ENCODE peak calls at places on chromosomes 7 and 10, in eight cellular contexts. D is BE2C; J is left ventricle myocardium inferior; U is adipocyte; K is IMR-90; R is transverse colon; O is naive thymus-derived CD4-positive, alpha-beta T cell; W is K562. V is an unnamed sample. For H3K9me3 and H3K4me1, the result is how much of the 10 kb centered on the place peaks cover.

GRCh38 chr7:64849250-64849923 is 53.7 kb upstream of the ZNF273 start:
- DNase-seq in D (peak), J (no peak), U (peak), K (peak), R (no peak), O (no peak), W (peak), V (peak)

GRCh38 chr7:5422324-5423271 is 1.0 kb downstream of the TNRC18 start:
- DNase-seq in D (no peak), J (peak), U (peak), K (peak), R (no peak), O (no peak), W (peak), V (peak)

GRCh38 chr10:72834183-72834825 is 59.2 kb upstream of the OIT3 start:
- DNase-seq in D (peak), J (no peak), U (peak), K (peak), R (no peak), O (peak), W (peak), V (peak)

GRCh38 chr10:95308389-95309302 is 17.8 kb upstream of the PDLIM1 start:
- DNase-seq in D (no peak), J (peak), U (peak), K (peak), R (peak), O (no peak), W (peak), V (peak)

GRCh38 chr10:129963831-129964501 is at the start of gene EBF3:
- DNase-seq in D (peak), J (peak), U (peak), K (peak), R (peak), O (peak), W (peak), V (peak)

GRCh38 chr10:77104459-77104980 is 533.1 kb downstream of the KCNMA1 start:
- DNase-seq in D (peak), J (peak), U (peak), K (peak), R (peak), O (no peak), W (no peak), V (no peak)

GRCh38 chr7:148729984-148730733 is 31.5 kb downstream of the CUL1 start:
- DNase-seq in D (no peak), J (no peak), U (peak), K (peak), R (no peak), O (no peak), W (no peak), V (no peak)

GRCh38 chr10:108783897-108784296 is 1139.4 kb downstream of the XPNPEP1 start:
- DNase-seq in D (peak), J (no peak), U (peak), K (peak), R (no peak), O (no peak), W (peak), V (peak)

GRCh38 chr7:73909051-73909941 is 48.3 kb downstream of the TMEM270 start:
- DNase-seq in D (no peak), J (no peak), U (no peak), K (no peak), R (no peak), O (no peak), W (peak), V (no peak)

GRCh38 chr7:37480642-37481041 is 32.0 kb upstream of the ELMO1 start:
- DNase-seq in D (no peak), J (no peak), U (no peak), K (no peak), R (no peak), O (no peak), W (no peak), V (no peak)

GRCh38 chr7:25946181-25946580 is 205.8 kb upstream of the NFE2L3 start:
- DNase-seq in D (no peak), J (no peak), U (no peak), K (no peak), R (no peak), O (no peak), W (no peak), V (peak)

GRCh38 chr10:47374611-47375536 is 9.2 kb downstream of the ZNF488 start:
- DNase-seq in D (no peak), J (no peak), U (peak), K (peak), R (no peak), O (no peak), W (no peak), V (no peak)

GRCh38 chr10:48981310-48981907 is 41.8 kb upstream of the LRRC18 start:
- DNase-seq in D (peak), J (peak), U (peak), K (peak), R (peak), O (no peak), W (peak), V (peak)

GRCh38 chr7:50632561-50633413 is 67.6 kb upstream of the DDC start:
- DNase-seq in D (peak), J (no peak), U (peak), K (peak), R (peak), O (peak), W (peak), V (peak)

GRCh38 chr10:93336110-93336509 is 146.0 kb downstream of the MYOF start:
- DNase-seq in D (no peak), J (no peak), U (no peak), K (no peak), R (no peak), O (no peak), W (no peak), V (no peak)

GRCh38 chr7:25186436-25186835 is 41.9 kb downstream of the NPVF start:
- DNase-seq in D (no peak), J (no peak), U (no peak), K (no peak), R (no peak), O (no peak), W (no peak), V (no peak)

GRCh38 chr7:133020501-133020900 is 61.4 kb downstream of the CHCHD3 start:
- DNase-seq in D (no peak), J (no peak), U (no peak), K (no peak), R (no peak), O (no peak), W (no peak), V (no peak)

GRCh38 chr10:75696536-75696935 is 265.1 kb downstream of the LRMDA start:
- DNase-seq in D (no peak), J (no peak), U (no peak), K (no peak), R (no peak), O (no peak), W (no peak), V (no peak)

DNA sequence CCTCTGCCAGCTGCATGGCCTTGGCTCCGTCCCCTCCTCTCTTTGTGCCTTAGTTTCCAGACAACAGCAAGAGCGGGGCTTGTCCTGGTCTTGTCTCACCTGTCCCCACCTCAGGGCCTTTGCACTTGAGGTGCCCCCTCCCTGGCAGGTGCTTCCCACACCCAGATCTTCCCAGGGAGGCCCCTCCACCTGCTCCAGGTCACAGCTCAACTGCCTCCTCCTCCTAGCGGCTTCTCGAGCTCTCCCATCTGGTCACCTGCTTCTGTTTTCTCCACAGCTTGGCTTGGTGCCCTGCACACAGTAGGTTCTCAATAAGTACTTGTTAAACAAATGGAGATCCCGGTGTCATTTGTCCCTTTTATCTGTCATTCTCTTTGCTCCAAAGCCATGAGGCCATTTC is 64.3 kb upstream of the ZNF716 start:
- DNase-seq in D (no peak), J (no peak), U (no peak), K (no peak), R (no peak), O (no peak), W (no peak), V (no peak)
- H3K9me3 ChIP-seq in D (under half), J (under half), U (under half), K (under half), R (under half), O (under half), W (under half), V (under half)

GRCh38 chr10:15267496-15267895 is 99.0 kb upstream of the NMT2 start:
- DNase-seq in D (no peak), J (no peak), U (no peak), K (no peak), R (no peak), O (no peak), W (no peak), V (no peak)
- H3K4me1 ChIP-seq in D (under half), J (under half), U (under half), K (under half), R (under half), O (under half), W (under half), V (under half)

GRCh38 chr7:14336256-14336655 is 346.8 kb upstream of the ETV1 start:
- DNase-seq in D (no peak), J (no peak), U (no peak), K (peak), R (no peak), O (no peak), W (no peak), V (no peak)

DNA sequence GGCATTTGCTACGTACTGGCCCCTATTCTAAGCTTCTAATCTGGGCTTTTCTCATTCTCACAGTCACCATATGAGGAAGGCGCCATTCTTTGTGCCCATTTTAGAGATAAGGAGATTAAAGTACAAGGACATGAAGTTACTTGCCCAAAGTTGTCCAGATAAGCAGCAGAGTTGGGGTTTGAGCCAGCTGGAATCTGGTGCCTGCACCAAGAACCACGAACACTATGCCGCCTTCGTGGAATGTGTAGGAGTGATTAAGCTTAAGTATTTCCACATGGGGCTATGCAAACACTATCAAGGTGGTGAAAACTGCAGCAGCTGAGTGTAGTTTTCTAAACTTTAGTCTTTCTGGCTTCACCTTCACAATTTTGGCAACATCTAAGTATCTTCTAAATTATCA is 342.7 kb upstream of the ETV1 start:
- DNase-seq in D (no peak), J (peak), U (peak), K (peak), R (no peak), O (no peak), W (no peak), V (peak)
- H3K9me3 ChIP-seq in D (under half), J (under half), U (under half), K (under half), R (under half), O (under half), W (under half), V (under half)

DNA sequence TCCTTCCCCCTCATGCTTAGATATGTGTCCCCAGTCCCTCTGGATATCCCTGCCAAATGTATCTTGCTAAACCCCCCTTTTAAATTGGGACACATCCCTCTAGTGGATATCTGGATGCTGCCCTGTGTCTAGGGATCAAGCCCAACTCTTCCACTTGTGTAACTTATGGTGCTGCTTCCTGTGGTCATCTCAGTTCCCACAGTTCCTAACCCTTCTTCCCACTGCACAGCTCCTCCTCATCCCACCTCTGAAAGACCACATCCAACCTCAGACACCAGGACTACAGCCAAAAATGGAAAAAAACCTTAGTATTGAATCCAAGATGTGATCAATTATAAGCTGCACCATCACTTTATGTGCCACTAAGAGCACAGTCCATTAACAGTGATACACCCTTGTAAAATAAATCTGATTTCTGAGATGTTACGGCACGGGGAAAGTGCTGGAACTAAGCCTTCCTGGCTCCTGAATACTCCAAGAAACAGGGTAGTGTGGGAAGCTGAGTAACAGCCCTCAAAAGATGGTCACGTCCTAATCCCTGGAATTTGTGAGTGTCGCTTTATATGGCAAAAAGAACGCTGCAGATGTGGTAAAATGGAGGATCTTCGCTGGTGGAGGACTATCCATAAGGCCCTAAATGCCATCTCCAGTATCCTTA is 13.7 kb downstream of the ESYT2 start:
- DNase-seq in D (no peak), J (no peak), U (no peak), K (no peak), R (no peak), O (no peak), W (no peak), V (no peak)
- H3K4me1 ChIP-seq in D (under half), J (half or more), U (half or more), K (under half), R (under half), O (half or more), W (half or more), V (under half)

DNA sequence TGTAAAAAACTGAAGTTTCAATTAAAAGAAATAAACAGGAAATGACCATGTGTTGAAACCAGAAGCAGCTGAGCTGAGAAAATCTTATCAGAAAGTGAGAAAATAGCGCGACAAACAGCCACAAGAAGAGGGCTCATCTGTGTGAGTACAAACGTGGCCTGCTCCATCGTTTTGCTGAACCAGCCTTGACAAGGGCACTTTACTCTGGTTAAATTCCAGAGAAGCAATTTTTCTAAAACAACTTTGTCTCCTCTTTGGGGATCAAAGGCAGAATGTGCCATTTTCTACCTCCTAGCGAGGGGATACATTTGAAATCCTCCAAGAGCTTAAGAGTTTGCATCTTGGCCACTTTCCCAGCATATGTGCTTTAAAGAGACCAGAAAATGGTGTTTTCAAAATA is 51.3 kb upstream of the VIPR2 start:
- DNase-seq in D (no peak), J (no peak), U (no peak), K (no peak), R (no peak), O (no peak), W (no peak), V (no peak)
- H3K9me3 ChIP-seq in D (under half), J (under half), U (under half), K (under half), R (under half), O (under half), W (under half), V (under half)

GRCh38 chr10:30505543-30506298 is 71.7 kb downstream of the MAP3K8 start:
- DNase-seq in D (no peak), J (no peak), U (no peak), K (no peak), R (no peak), O (no peak), W (no peak), V (no peak)
- H3K4me1 ChIP-seq in D (under half), J (under half), U (under half), K (under half), R (under half), O (under half), W (under half), V (under half)

GRCh38 chr7:90771281-90771680 is 175.2 kb downstream of the CDK14 start:
- DNase-seq in D (no peak), J (no peak), U (peak), K (peak), R (no peak), O (no peak), W (no peak), V (no peak)
- H3K9me3 ChIP-seq in D (under half), J (under half), U (under half), K (under half), R (under half), O (under half), W (under half), V (under half)

GRCh38 chr10:97567891-97568290 is 4.7 kb upstream of the ANKRD2 start:
- DNase-seq in D (no peak), J (no peak), U (no peak), K (no peak), R (no peak), O (no peak), W (no peak), V (no peak)

GRCh38 chr10:97570789-97571536 is 1.6 kb upstream of the ANKRD2 start:
- DNase-seq in D (peak), J (peak), U (no peak), K (no peak), R (no peak), O (no peak), W (no peak), V (peak)

GRCh38 chr10:97572214-97572989 is at the start of gene ANKRD2:
- DNase-seq in D (peak), J (peak), U (peak), K (peak), R (peak), O (peak), W (peak), V (peak)

GRCh38 chr10:97571622-97572021 is 957 bp upstream of the ANKRD2 start:
- DNase-seq in D (no peak), J (peak), U (no peak), K (no peak), R (no peak), O (no peak), W (no peak), V (no peak)

DNA sequence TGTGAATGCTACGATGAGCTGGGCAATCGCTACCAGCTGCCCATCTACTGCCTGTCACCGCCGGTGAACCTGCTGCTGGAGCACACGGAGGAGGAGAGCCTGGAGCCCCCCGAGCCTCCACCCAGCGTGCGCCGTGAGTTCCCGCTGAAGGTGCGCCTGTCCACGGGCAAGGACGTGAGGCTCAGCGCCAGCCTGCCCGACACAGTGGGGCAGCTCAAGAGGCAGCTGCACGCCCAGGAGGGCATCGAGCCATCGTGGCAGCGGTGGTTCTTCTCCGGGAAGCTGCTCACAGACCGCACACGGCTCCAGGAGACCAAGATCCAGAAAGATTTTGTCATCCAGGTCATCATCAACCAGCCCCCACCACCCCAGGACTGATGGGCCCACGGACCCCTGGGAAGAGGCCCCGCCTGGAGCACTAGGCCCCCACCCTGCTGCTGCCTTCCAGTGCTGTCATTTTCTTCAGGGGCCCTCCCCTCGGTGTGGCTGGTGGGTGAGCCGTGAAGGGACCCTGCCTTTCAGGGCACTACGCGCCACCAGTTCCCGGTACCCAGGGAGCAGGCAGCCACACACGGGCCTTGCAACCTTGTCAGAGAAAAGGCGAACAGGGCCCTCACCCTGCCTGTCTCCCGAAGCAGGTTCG is 2.3 kb upstream of the ANKRD2 start:
- DNase-seq in D (no peak), J (peak), U (no peak), K (no peak), R (no peak), O (no peak), W (no peak), V (no peak)
- H3K4me1 ChIP-seq in D (under half), J (under half), U (under half), K (under half), R (under half), O (under half), W (under half), V (under half)

GRCh38 chr7:10918093-10918590 is 55.5 kb upstream of the PHF14 start:
- DNase-seq in D (no peak), J (no peak), U (no peak), K (no peak), R (no peak), O (no peak), W (no peak), V (no peak)
- H3K9me3 ChIP-seq in D (under half), J (under half), U (under half), K (under half), R (under half), O (under half), W (under half), V (under half)

DNA sequence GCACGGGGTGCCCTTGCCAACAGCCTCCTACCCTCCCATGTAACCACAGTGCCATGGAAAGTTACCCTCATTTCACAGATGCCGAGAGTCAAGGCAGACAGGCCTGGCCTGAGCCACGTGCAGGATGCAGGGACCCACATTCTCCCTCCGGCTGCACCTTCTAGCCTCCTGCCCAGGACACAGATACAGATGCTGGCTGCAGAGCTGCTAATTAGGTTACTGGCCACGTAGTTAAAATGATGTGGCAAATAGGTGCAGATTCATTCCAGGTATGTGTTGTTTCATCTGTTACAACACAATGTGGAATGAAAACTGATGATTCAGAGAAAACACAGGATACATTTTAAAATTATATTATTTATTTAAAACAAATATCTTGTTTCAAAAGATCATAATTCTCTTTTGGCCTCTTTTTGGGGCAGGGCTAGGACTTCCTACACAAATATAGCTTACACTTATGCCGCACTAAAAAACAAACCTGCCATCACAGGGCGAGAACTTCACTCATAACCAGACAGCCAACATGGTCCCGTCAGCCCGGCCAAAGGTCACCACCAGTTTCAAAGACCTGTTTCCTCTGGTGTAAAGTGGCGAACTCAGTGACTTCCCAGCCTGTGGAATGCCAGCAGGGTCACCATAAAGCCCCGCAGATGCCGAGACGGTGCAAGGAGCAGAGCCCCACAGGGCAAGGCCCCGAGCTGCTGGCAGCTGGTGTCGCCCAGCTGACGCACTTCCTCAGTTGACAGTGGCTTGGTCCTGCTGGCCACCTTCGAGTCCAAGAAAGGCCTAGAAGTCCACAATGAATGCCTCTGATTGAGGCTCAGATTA is 83.5 kb downstream of the TNS3 start:
- DNase-seq in D (no peak), J (no peak), U (no peak), K (no peak), R (peak), O (no peak), W (no peak), V (peak)
- H3K4me1 ChIP-seq in D (under half), J (half or more), U (under half), K (under half), R (half or more), O (under half), W (under half), V (under half)

V was measured in SJCRH30.